ENCODE peak calls at places on chromosomes 11 and 22, in ten cellular contexts. M, O, X, G, N, V, A, R, E and U are unnamed samples.

GRCh38 chr11:88421530-88421929 is 84.0 kb upstream of the CTSC start:
- DNase-seq in M (no peak), O (peak), X (no peak), G (peak), N (peak), V (peak), A (no peak), R (no peak), E (peak), U (no peak)

GRCh38 chr22:50271519-50271970 is 1.4 kb upstream of the MAPK11 start:
- DNase-seq in M (no peak), O (peak), X (peak), G (no peak), N (peak), V (peak), A (no peak), R (peak), E (peak), U (no peak)

GRCh38 chr11:96215094-96215782 is 127.8 kb downstream of the MAML2 start:
- DNase-seq in M (no peak), O (no peak), X (no peak), G (no peak), N (no peak), V (peak), A (no peak), R (no peak), E (no peak), U (no peak)

GRCh38 chr11:115716577-115717214 is 212.5 kb upstream of the CADM1 start:
- DNase-seq in M (no peak), O (no peak), X (no peak), G (no peak), N (no peak), V (no peak), A (no peak), R (no peak), E (no peak), U (no peak)

GRCh38 chr11:72576196-72576595 is 98.0 kb downstream of the PDE2A start:
- DNase-seq in M (no peak), O (no peak), X (no peak), G (no peak), N (no peak), V (no peak), A (no peak), R (no peak), E (no peak), U (no peak)

GRCh38 chr22:49150801-49151221 is 676.9 kb downstream of the BRD1 start:
- DNase-seq in M (no peak), O (no peak), X (no peak), G (no peak), N (no peak), V (no peak), A (no peak), R (no peak), E (no peak), U (no peak)

GRCh38 chr11:5626191-5626590 is 1.4 kb downstream of the TRIM34 start:
- DNase-seq in M (no peak), O (no peak), X (no peak), G (peak), N (peak), V (peak), A (no peak), R (no peak), E (no peak), U (no peak)

GRCh38 chr11:115334932-115335788 is 169.1 kb downstream of the CADM1 start:
- DNase-seq in M (peak), O (peak), X (peak), G (no peak), N (peak), V (peak), A (peak), R (peak), E (no peak), U (peak)

GRCh38 chr22:46586123-46586519 is 34.1 kb upstream of the GRAMD4 start:
- DNase-seq in M (no peak), O (no peak), X (no peak), G (no peak), N (no peak), V (no peak), A (no peak), R (no peak), E (no peak), U (no peak)

GRCh38 chr11:68200639-68201038 is 12.5 kb downstream of the KMT5B start:
- DNase-seq in M (no peak), O (no peak), X (no peak), G (no peak), N (no peak), V (peak), A (no peak), R (no peak), E (no peak), U (no peak)

GRCh38 chr22:37154925-37155712 is 5.4 kb upstream of the IL2RB start:
- DNase-seq in M (no peak), O (peak), X (no peak), G (peak), N (no peak), V (peak), A (no peak), R (no peak), E (no peak), U (no peak)

GRCh38 chr11:13358871-13359270 is 81.3 kb downstream of the BMAL1 start:
- DNase-seq in M (no peak), O (no peak), X (no peak), G (no peak), N (no peak), V (peak), A (no peak), R (no peak), E (no peak), U (no peak)

GRCh38 chr11:116224154-116224888 is 548.5 kb downstream of the BUD13 start:
- DNase-seq in M (peak), O (no peak), X (peak), G (no peak), N (peak), V (peak), A (peak), R (peak), E (peak), U (no peak)